ENCODE peak calls at places on chromosomes 3 and 15, in five cellular contexts. K, N, V, Y and Q are unnamed samples.

GRCh38 chr3:141368925-141369794 is 856 bp downstream of the ZBTB38 start:
- DNase-seq in K (peak), N (no peak), V (peak), Y (no peak), Q (no peak)

GRCh38 chr3:129057249-129057648 is 3.3 kb upstream of the GP9 start:
- DNase-seq in K (no peak), N (no peak), V (no peak), Y (no peak), Q (no peak)

GRCh38 chr3:175094344-175094743 is 235.2 kb downstream of the NAALADL2 start:
- DNase-seq in K (peak), N (no peak), V (no peak), Y (no peak), Q (no peak)

GRCh38 chr3:168220609-168221008 is 124.9 kb upstream of the GOLIM4 start:
- DNase-seq in K (no peak), N (no peak), V (no peak), Y (no peak), Q (no peak)

GRCh38 chr15:71806452-71806931 is 3.9 kb upstream of the NR2E3 start:
- DNase-seq in K (peak), N (no peak), V (peak), Y (no peak), Q (no peak)

GRCh38 chr3:112109313-112109712 is 23.1 kb downstream of the C3orf52 start:
- DNase-seq in K (no peak), N (no peak), V (no peak), Y (no peak), Q (peak)

GRCh38 chr15:63041982-63042878 is at the start of gene TPM1:
- DNase-seq in K (peak), N (peak), V (peak), Y (no peak), Q (peak)

GRCh38 chr3:182046365-182046764 is 334.6 kb downstream of the SOX2 start:
- DNase-seq in K (peak), N (no peak), V (no peak), Y (no peak), Q (no peak)

GRCh38 chr3:33921608-33922007 is 123.2 kb downstream of the PDCD6IP start:
- DNase-seq in K (peak), N (no peak), V (no peak), Y (no peak), Q (no peak)

GRCh38 chr3:194255252-194256039 is 95.7 kb downstream of the CPN2 start:
- DNase-seq in K (no peak), N (peak), V (no peak), Y (no peak), Q (peak)

GRCh38 chr3:187101184-187102072 is 37.9 kb downstream of the RPL39L start:
- DNase-seq in K (peak), N (peak), V (peak), Y (no peak), Q (no peak)

GRCh38 chr3:51311055-51311454 is 74.0 kb upstream of the MANF start:
- DNase-seq in K (peak), N (no peak), V (peak), Y (no peak), Q (no peak)

GRCh38 chr3:129240436-129240835 is 9.0 kb upstream of the COPG1 start:
- DNase-seq in K (peak), N (no peak), V (peak), Y (no peak), Q (no peak)

GRCh38 chr3:33975463-33975862 is 177.0 kb downstream of the PDCD6IP start:
- DNase-seq in K (peak), N (no peak), V (no peak), Y (no peak), Q (no peak)

GRCh38 chr15:79091204-79091867 is 756 bp upstream of the RASGRF1 start:
- DNase-seq in K (no peak), N (no peak), V (peak), Y (no peak), Q (peak)

GRCh38 chr3:56133423-56133822 is 334.8 kb downstream of the ERC2 start:
- DNase-seq in K (peak), N (no peak), V (peak), Y (no peak), Q (no peak)

GRCh38 chr15:98805434-98806274 is 157.3 kb downstream of the IGF1R start:
- DNase-seq in K (no peak), N (no peak), V (no peak), Y (no peak), Q (no peak)

GRCh38 chr3:26825454-26825853 is 202.9 kb downstream of the LRRC3B start:
- DNase-seq in K (no peak), N (no peak), V (no peak), Y (no peak), Q (no peak)

GRCh38 chr3:129254536-129255230 is 5.3 kb downstream of the COPG1 start:
- DNase-seq in K (no peak), N (no peak), V (no peak), Y (no peak), Q (no peak)

GRCh38 chr3:46470831-46471230 is 6.1 kb upstream of the LTF start:
- DNase-seq in K (no peak), N (no peak), V (no peak), Y (no peak), Q (no peak)

GRCh38 chr3:62942761-62943160 is 67.5 kb upstream of the CADPS start:
- DNase-seq in K (no peak), N (no peak), V (no peak), Y (no peak), Q (no peak)

GRCh38 chr15:29135266-29135665 is 134.4 kb downstream of the NSMCE3 start:
- DNase-seq in K (no peak), N (no peak), V (peak), Y (no peak), Q (no peak)

GRCh38 chr3:56189486-56189985 is 278.7 kb downstream of the ERC2 start:
- DNase-seq in K (no peak), N (no peak), V (no peak), Y (no peak), Q (no peak)

GRCh38 chr15:93829115-93829849 is 402.1 kb upstream of the MCTP2 start:
- DNase-seq in K (peak), N (no peak), V (no peak), Y (no peak), Q (no peak)

GRCh38 chr15:64101018-64101417 is 5.2 kb downstream of the SNX1 start:
- DNase-seq in K (no peak), N (no peak), V (no peak), Y (no peak), Q (no peak)

GRCh38 chr15:86711476-86711875 is 631.8 kb downstream of the AGBL1 start:
- DNase-seq in K (no peak), N (no peak), V (no peak), Y (no peak), Q (no peak)

GRCh38 chr3:126418661-126419131 is 24.0 kb downstream of the CFAP100 start:
- DNase-seq in K (no peak), N (no peak), V (no peak), Y (no peak), Q (no peak)

GRCh38 chr15:38652998-38653397 is 88.4 kb upstream of the RASGRP1 start:
- DNase-seq in K (no peak), N (no peak), V (no peak), Y (no peak), Q (no peak)

GRCh38 chr3:171804618-171805389 is 5.5 kb downstream of the PLD1 start:
- DNase-seq in K (no peak), N (no peak), V (no peak), Y (no peak), Q (no peak)

GRCh38 chr15:68315495-68316007 is 38.0 kb downstream of the FEM1B start:
- DNase-seq in K (no peak), N (no peak), V (no peak), Y (no peak), Q (no peak)

GRCh38 chr15:100601158-100601557 is 826 bp downstream of the LINS1 start:
- DNase-seq in K (peak), N (no peak), V (peak), Y (no peak), Q (no peak)

GRCh38 chr15:55784284-55784683 is 41.3 kb upstream of the PRTG start:
- DNase-seq in K (no peak), N (no peak), V (no peak), Y (no peak), Q (no peak)

GRCh38 chr15:68631621-68632051 is 52.8 kb downstream of the CORO2B start:
- DNase-seq in K (no peak), N (peak), V (no peak), Y (peak), Q (peak)